ENCODE peak calls at places on chromosomes 11 and 22, in seven cellular contexts. J is HT-29; O is stimulated activated naive CD8-positive, alpha-beta T cell treated with anti-CD3 and anti-CD28 coated beads, Interleukin-15, Interleukin-2, amounts not matched to agents 100 U/mL and 50 U/mL, for 24 hours; L is activated T-helper 1 cell treated with anti-CD3 and anti-CD28 coated beads, Interleukin-12 subunit alpha, Interleukin-12 subunit beta, Interleukin-2, Interleukin-4 antibody, amounts not matched to agents 30 ng/mL and 10 ng/mL and 1 ng/mL, durations not matched to agents 14 hours and 24 hours and 36 hours; R is D341Med; D is AG08395; N is foreskin fibroblast. G is an unnamed sample.

GRCh38 chr11:2302844-2303626 is 1.2 kb downstream of the TSPAN32 start:
- DNase-seq in O (peak), N (no peak), J (no peak), D (no peak), L (no peak), R (peak), G (no peak)

GRCh38 chr11:9038537-9038936 is 34.7 kb upstream of the NRIP3 start:
- DNase-seq in R (no peak), N (no peak), J (no peak), D (no peak), O (no peak), L (no peak), G (no peak)

GRCh38 chr11:4134844-4135243 is 40.2 kb downstream of the RRM1 start:
- DNase-seq in R (no peak), L (no peak), O (no peak), N (peak), J (peak), D (peak), G (no peak)

GRCh38 chr22:36279219-36279666 is 26.3 kb downstream of the APOL1 start:
- DNase-seq in R (no peak), O (no peak), J (no peak), D (no peak), L (no peak), N (peak), G (no peak)

GRCh38 chr11:67352546-67353316 is 615 bp downstream of the POLD4 start:
- DNase-seq in N (peak), J (peak), O (peak), L (peak), R (no peak), D (no peak), G (no peak)

GRCh38 chr11:121467965-121468364 is 15.2 kb upstream of the SORL1-AS1 start:
- DNase-seq in L (peak), J (peak), N (no peak), D (no peak), O (peak), R (no peak), G (peak)

GRCh38 chr22:29032014-29032475 is 29.6 kb downstream of the C22orf31 start:
- DNase-seq in N (no peak), J (no peak), L (no peak), D (no peak), O (no peak), R (no peak), G (no peak)

GRCh38 chr11:3165152-3165705 is at the start of gene OSBPL5:
- DNase-seq in D (peak), O (peak), N (peak), R (peak), J (peak), L (peak), G (peak)

GRCh38 chr11:67997460-67997921 is 6.4 kb downstream of the UNC93B1 start:
- DNase-seq in O (no peak), N (no peak), J (peak), L (no peak), R (no peak), D (no peak), G (no peak)

GRCh38 chr11:19380375-19380774 is 139.6 kb upstream of the E2F8 start:
- DNase-seq in J (peak), O (no peak), L (no peak), N (peak), D (peak), R (no peak), G (no peak)

GRCh38 chr11:67438121-67438902 is 830 bp upstream of the PTPRCAP start:
- DNase-seq in R (no peak), N (no peak), O (peak), L (peak), J (no peak), D (no peak), G (peak)

GRCh38 chr11:111944139-111944538 is 7.0 kb downstream of the DIXDC1 start:
- DNase-seq in L (no peak), J (no peak), R (no peak), D (peak), N (peak), O (no peak), G (no peak)

GRCh38 chr11:62544521-62545436 is 1.8 kb downstream of the AHNAK start:
- DNase-seq in L (no peak), N (peak), D (no peak), J (peak), O (peak), R (no peak), G (peak)

GRCh38 chr11:86802601-86803051 is 2.3 kb downstream of the PRSS23 start:
- DNase-seq in J (peak), D (peak), L (no peak), R (peak), N (peak), O (peak), G (no peak)

GRCh38 chr22:17512960-17513359 is 50.3 kb upstream of the SLC25A18 start:
- DNase-seq in N (no peak), J (no peak), D (no peak), R (no peak), L (no peak), O (no peak), G (no peak)

G was measured in central memory CD4-positive, alpha-beta T cell.